ENCODE peak calls at places on chromosomes 16 and 17, in six cellular contexts. R, N, A, B, O and M are unnamed samples.

GRCh38 chr16:50548659-50549560 is 714 bp downstream of the NKD1 start:
- DNase-seq in R (no peak), N (no peak), A (no peak), B (no peak), O (no peak), M (no peak)

GRCh38 chr16:2926660-2927646 is 15.2 kb downstream of the FLYWCH1 start:
- DNase-seq in R (peak; percentile 79), N (peak; percentile 59), A (peak; percentile 88), B (peak; percentile 88), O (no peak), M (peak; percentile 85)

GRCh38 chr17:74831442-74832146 is 28.1 kb downstream of the GRIN2C start:
- DNase-seq in R (peak; percentile 43), N (no peak), A (no peak), B (no peak), O (no peak), M (no peak)

GRCh38 chr16:53103811-53104210 is 49.0 kb downstream of the CHD9 start:
- DNase-seq in R (no peak), N (no peak), A (no peak), B (no peak), O (no peak), M (no peak)

GRCh38 chr16:17431012-17431411 is 39.7 kb downstream of the XYLT1 start:
- DNase-seq in R (no peak), N (no peak), A (peak; percentile 39), B (no peak), O (no peak), M (no peak)

GRCh38 chr17:40986920-40987319 is 2.8 kb upstream of the KRT40 start:
- DNase-seq in R (no peak), N (no peak), A (no peak), B (no peak), O (no peak), M (no peak)

GRCh38 chr16:81686391-81687182 is 92.5 kb upstream of the PLCG2 start:
- DNase-seq in R (no peak), N (no peak), A (no peak), B (no peak), O (no peak), M (no peak)

GRCh38 chr16:20051147-20051546 is 22.5 kb downstream of the GPR139 start:
- DNase-seq in R (no peak), N (no peak), A (no peak), B (no peak), O (no peak), M (no peak)

GRCh38 chr16:8187782-8188372 is 402.4 kb downstream of the TMEM114 start:
- DNase-seq in R (no peak), N (no peak), A (no peak), B (no peak), O (no peak), M (no peak)

GRCh38 chr17:82062984-82063368 is 2.6 kb downstream of the DUS1L start:
- DNase-seq in R (no peak), N (no peak), A (no peak), B (no peak), O (no peak), M (peak; percentile 73)

GRCh38 chr17:43769426-43769825 is 9.4 kb downstream of the DUSP3 start:
- DNase-seq in R (no peak), N (no peak), A (no peak), B (no peak), O (no peak), M (no peak)

GRCh38 chr16:78639775-78640174 is 540.3 kb downstream of the WWOX start:
- DNase-seq in R (no peak), N (no peak), A (no peak), B (no peak), O (no peak), M (no peak)

GRCh38 chr17:76690596-76691280 is 20.0 kb downstream of the MXRA7 start:
- DNase-seq in R (no peak), N (no peak), A (no peak), B (no peak), O (no peak), M (no peak)

GRCh38 chr17:55969577-55969976 is 183.7 kb upstream of the ANKFN1 start:
- DNase-seq in R (no peak), N (no peak), A (no peak), B (no peak), O (no peak), M (no peak)

GRCh38 chr17:64750891-64751677 is 89.0 kb upstream of the SMURF2 start:
- DNase-seq in R (no peak), N (no peak), A (no peak), B (no peak), O (no peak), M (no peak)

GRCh38 chr16:983044-984030 is 1.8 kb downstream of the SOX8 start:
- DNase-seq in R (no peak), N (no peak), A (no peak), B (no peak), O (no peak), M (no peak)

GRCh38 chr17:29045026-29045425 is 2.1 kb downstream of the PIPOX start:
- DNase-seq in R (peak; percentile 75), N (no peak), A (no peak), B (no peak), O (no peak), M (no peak)

GRCh38 chr16:54522596-54522995 is 236.0 kb upstream of the IRX3 start:
- DNase-seq in R (no peak), N (no peak), A (no peak), B (no peak), O (no peak), M (no peak)

GRCh38 chr17:11932337-11932898 is 64.9 kb downstream of the ZNF18 start:
- DNase-seq in R (no peak), N (no peak), A (no peak), B (no peak), O (no peak), M (no peak)
- TF ChIP-seq CTCF in R (no peak), N (no peak), A (no peak), B (no peak), O (no peak), M (no peak)

GRCh38 chr17:48593126-48593829 is at the start of gene HOXB5:
- DNase-seq in R (no peak), N (no peak), A (no peak), B (no peak), O (no peak), M (no peak)
- TF ChIP-seq CTCF in R (no peak), N (no peak), A (no peak), B (no peak), O (no peak), M (no peak)

DNA sequence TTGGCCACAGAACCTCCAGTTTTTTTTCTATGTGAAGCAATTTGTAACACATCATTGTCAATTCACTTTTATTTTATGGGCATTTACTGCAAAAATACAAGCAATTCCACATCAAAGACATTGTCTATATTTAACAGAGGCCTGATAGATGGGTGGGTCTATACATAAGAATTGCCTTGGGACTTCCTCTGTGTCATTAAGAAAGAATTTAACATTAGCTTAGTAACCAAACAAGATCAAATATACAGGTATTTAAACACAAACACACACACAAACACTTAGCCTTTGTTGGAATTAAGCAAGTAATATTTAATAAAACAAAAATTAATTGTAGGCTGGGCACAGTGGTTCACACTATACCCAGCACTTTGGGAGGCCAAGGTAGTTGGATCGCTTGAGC is 4.3 kb upstream of the PITPNC1 start:
- DNase-seq in R (no peak), N (no peak), A (no peak), B (no peak), O (no peak), M (no peak)
- TF ChIP-seq CTCF in R (no peak), N (no peak), A (no peak), B (no peak), O (no peak), M (no peak)

GRCh38 chr17:51374220-51374619 is 113.9 kb downstream of the UTP18 start:
- DNase-seq in R (no peak), N (no peak), A (no peak), B (no peak), O (no peak), M (no peak)

GRCh38 chr17:51373489-51374194 is 113.3 kb downstream of the UTP18 start:
- DNase-seq in R (no peak), N (no peak), A (no peak), B (no peak), O (no peak), M (no peak)

GRCh38 chr17:51366866-51367265 is 106.5 kb downstream of the UTP18 start:
- DNase-seq in R (no peak), N (no peak), A (no peak), B (no peak), O (no peak), M (no peak)

GRCh38 chr17:51372345-51373004 is 112.1 kb downstream of the UTP18 start:
- DNase-seq in R (no peak), N (peak; percentile 13), A (peak; percentile 28), B (peak; percentile 32), O (no peak), M (no peak)

DNA sequence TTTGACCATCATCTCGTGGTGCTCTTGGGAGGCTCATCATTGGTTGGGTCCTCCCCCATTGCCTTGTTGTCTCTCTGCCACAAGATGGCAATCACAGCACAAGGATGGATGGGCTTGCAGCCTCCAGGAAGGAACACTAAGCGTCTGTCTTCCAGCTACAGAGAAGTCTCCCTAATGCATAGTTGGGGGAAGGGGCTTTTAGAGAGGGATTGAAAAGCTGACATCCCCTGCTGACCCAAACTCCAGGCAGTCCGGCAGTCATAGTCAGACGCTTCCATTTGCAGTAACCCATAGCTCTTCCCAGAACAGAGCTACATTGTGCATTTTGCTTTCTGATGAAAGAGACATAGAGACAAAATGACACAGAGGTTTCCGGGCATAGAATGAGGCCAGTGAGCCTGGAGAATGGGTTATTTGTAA is 111.4 kb downstream of the UTP18 start:
- DNase-seq in R (peak; percentile 59), N (peak; percentile 2), A (peak; percentile 26), B (no peak), O (no peak), M (peak; percentile 34)
- TF ChIP-seq CTCF in R (peak; percentile 58), N (peak; percentile 60), A (no peak), B (peak; percentile 38), O (peak; percentile 72), M (peak; percentile 40)

DNA sequence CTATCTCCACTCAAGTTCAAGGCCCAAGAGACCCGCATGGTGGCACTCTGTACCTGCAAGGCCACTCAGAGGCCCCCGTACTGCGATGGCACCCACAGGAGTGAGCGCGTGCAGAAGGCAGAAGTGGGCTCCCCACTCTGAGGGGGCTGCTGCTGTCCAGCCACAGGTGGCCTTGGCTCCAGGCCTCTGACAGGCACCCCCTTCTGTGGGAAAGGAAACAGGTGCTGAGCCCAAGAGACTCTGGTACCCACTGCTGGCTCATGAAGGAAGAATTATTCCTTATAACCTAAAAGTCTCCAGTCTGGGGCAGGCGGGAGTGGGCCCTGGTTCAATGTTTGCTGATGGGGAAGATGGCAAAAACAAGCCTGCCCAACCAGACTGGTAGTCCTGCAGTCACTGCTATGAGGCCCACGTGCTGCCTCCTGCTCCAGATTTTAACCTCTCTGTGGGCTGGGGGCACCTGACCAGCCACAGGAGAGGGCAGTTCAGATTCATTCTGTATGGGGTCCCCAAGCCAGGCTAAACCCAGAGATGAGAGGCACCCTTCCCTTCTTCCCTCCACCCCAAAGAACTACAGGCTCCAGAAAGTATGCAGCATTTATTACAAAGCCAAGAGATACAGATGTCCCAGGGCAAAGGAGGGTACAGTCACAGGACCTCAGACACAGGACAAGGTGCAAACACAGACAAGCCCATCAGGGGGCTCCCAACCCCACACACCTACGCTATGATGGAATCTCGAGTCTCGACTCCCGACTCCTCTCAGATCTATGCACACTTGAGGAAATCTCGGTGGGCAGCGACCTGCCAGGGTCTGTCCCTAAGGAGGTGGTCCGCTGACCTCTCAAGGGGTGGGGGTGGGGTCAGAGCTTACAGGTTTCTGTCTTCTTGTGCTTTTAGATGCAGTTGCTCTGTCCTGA is 3.4 kb downstream of the CISD3 start:
- DNase-seq in R (no peak), N (no peak), A (no peak), B (no peak), O (no peak), M (no peak)
- TF ChIP-seq CTCF in R (no peak), N (peak; percentile 14), A (no peak), B (no peak), O (peak; percentile 15), M (no peak)